ENCODE peak calls at places on chromosomes 12 and 14, in five cellular contexts. T is A549, U is transverse colon, H is DND-41, V is heart left ventricle. P is an unnamed sample.

GRCh38 chr12:42442328-42442759 is 116.4 kb downstream of the PPHLN1 start:
- DNase-seq in T (no peak), U (no peak), H (no peak), V (no peak), P (no peak)

GRCh38 chr12:101745481-101745880 is 6.2 kb upstream of the SYCP3 start:
- DNase-seq in T (no peak), U (no peak), H (no peak), V (no peak), P (no peak)

GRCh38 chr12:102876883-102877282 is 40.2 kb downstream of the PAH start:
- DNase-seq in T (no peak), U (no peak), H (peak), V (no peak), P (no peak)

GRCh38 chr12:82359115-82359478 is 768 bp downstream of the METTL25 start:
- DNase-seq in T (no peak), U (no peak), H (peak), V (no peak), P (peak)

GRCh38 chr12:131828671-131829350 is 618 bp downstream of the MMP17 start:
- DNase-seq in T (no peak), U (no peak), H (no peak), V (no peak), P (no peak)

GRCh38 chr12:69519871-69520270 is 49.7 kb downstream of the FRS2 start:
- DNase-seq in T (no peak), U (no peak), H (no peak), V (no peak), P (no peak)

GRCh38 chr14:33332497-33332896 is 393.8 kb downstream of the NPAS3 start:
- DNase-seq in T (no peak), U (no peak), H (no peak), V (no peak), P (no peak)

GRCh38 chr12:56299308-56299852 is 750 bp downstream of the CS start:
- DNase-seq in T (no peak), U (peak), H (no peak), V (no peak), P (peak)

GRCh38 chr14:77023001-77023996 is 5.2 kb downstream of the IRF2BPL start:
- DNase-seq in T (no peak), U (peak), H (no peak), V (no peak), P (no peak)

GRCh38 chr12:75177997-75178396 is 31.6 kb downstream of the KCNC2 start:
- DNase-seq in T (peak), U (no peak), H (no peak), V (no peak), P (no peak)

GRCh38 chr12:24948816-24949722 is at the start of gene BCAT1:
- DNase-seq in T (peak), U (peak), H (peak), V (peak), P (peak)

GRCh38 chr12:93361159-93361919 is 16.4 kb upstream of the NUDT4 start:
- DNase-seq in T (no peak), U (no peak), H (peak), V (peak), P (no peak)

GRCh38 chr14:70934502-70935134 is 27.4 kb downstream of the PCNX1 start:
- DNase-seq in T (no peak), U (no peak), H (no peak), V (no peak), P (no peak)

GRCh38 chr12:79710707-79711483 is 20.1 kb upstream of the PAWR start:
- DNase-seq in T (no peak), U (no peak), H (no peak), V (no peak), P (no peak)

GRCh38 chr12:103833095-103833777 is 7.8 kb downstream of the NT5DC3 start:
- DNase-seq in T (no peak), U (no peak), H (no peak), V (no peak), P (no peak)

GRCh38 chr12:107127482-107128185 is 34.3 kb upstream of the CRY1 start:
- DNase-seq in T (no peak), U (no peak), H (no peak), V (no peak), P (no peak)

GRCh38 chr14:64464695-64465094 is 604 bp upstream of the AKAP5 start:
- DNase-seq in T (no peak), U (no peak), H (no peak), V (no peak), P (no peak)

GRCh38 chr12:121443193-121443829 is 43.4 kb downstream of the RNF34 start:
- DNase-seq in T (peak), U (peak), H (peak), V (peak), P (peak)

GRCh38 chr14:94559638-94560290 is 1.5 kb upstream of the SERPINA4 start:
- DNase-seq in T (no peak), U (no peak), H (no peak), V (no peak), P (no peak)

GRCh38 chr12:87323369-87323768 is 705.8 kb downstream of the C12orf50 start:
- DNase-seq in T (no peak), U (no peak), H (no peak), V (no peak), P (no peak)

GRCh38 chr14:72716471-72716870 is 177.4 kb downstream of the DPF3 start:
- DNase-seq in T (no peak), U (no peak), H (no peak), V (no peak), P (no peak)

GRCh38 chr12:106342397-106343212 is 14.9 kb upstream of the POLR3B start:
- DNase-seq in T (peak), U (peak), H (no peak), V (peak), P (no peak)

GRCh38 chr14:44010595-44010994 is 496.5 kb downstream of the FSCB start:
- DNase-seq in T (no peak), U (no peak), H (no peak), V (no peak), P (no peak)

GRCh38 chr12:18400186-18400585 is 138.9 kb downstream of the PIK3C2G start:
- DNase-seq in T (no peak), U (no peak), H (no peak), V (no peak), P (no peak)

GRCh38 chr12:52081263-52081733 is 1.8 kb downstream of the SMIM41 start:
- DNase-seq in T (no peak), U (no peak), H (peak), V (no peak), P (peak)

DNA sequence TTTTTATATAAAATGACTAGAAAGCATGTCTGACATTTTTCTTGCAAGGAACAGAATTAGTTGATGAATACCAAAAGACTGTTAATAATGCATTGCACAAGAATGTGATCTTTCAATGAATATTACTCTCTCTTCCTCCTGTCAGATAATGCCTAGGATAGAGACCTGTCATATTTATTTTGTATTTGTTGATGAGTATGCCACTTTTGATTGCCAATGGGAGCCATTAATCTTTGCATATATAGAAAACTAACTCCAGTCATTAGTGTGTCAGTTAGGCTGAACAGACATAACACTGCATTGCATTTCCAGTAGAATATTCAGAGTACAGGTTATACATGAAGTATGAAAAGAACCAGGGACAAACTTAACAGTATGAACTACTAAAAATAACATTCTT is 1125.3 kb downstream of the LRFN5 start:
- DNase-seq in T (no peak), U (no peak), H (no peak), V (no peak), P (no peak)
- TF ChIP-seq CTCF in T (no peak), U (no peak), H (no peak), V (no peak), P (no peak)

DNA sequence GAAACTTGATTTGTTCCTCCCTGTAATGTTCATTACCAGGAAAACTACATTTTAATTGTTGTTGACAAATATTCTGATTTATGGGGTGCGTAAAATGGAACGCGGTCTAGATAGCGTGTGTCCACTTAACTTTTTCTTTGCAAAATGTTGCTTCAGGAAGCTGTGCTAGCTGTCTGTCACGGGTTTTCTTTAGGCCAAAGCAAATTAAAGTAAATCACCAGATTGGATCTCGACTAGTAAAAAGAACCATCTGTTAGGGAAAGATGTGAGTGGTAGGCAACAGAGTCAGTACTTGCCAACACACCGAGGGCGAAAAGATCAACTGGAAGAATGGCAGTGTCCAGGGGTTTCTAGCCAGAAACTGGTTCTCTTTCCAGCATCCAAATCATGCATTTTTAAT is 404.9 kb upstream of the TMPO start:
- DNase-seq in T (no peak), U (no peak), H (no peak), V (no peak), P (no peak)
- H3K27ac ChIP-seq in T (no peak), U (no peak), H (no peak), V (no peak), P (no peak)

GRCh38 chr14:68630611-68631013 is 162.3 kb downstream of the ZFP36L1 start:
- DNase-seq in T (no peak), U (no peak), H (no peak), V (no peak), P (no peak)

GRCh38 chr14:68630081-68630571 is 162.7 kb downstream of the ZFP36L1 start:
- DNase-seq in T (no peak), U (no peak), H (no peak), V (no peak), P (no peak)

GRCh38 chr14:68627868-68628604 is 164.8 kb downstream of the ZFP36L1 start:
- DNase-seq in T (no peak), U (peak), H (no peak), V (peak), P (no peak)

GRCh38 chr14:68627050-68627867 is 165.6 kb downstream of the ZFP36L1 start:
- DNase-seq in T (no peak), U (no peak), H (no peak), V (no peak), P (no peak)

GRCh38 chr14:68628605-68629310 is 164.1 kb downstream of the ZFP36L1 start:
- DNase-seq in T (no peak), U (peak), H (no peak), V (no peak), P (no peak)
- H3K4me3 ChIP-seq in T (no peak), U (peak), H (no peak), V (peak), P (no peak)

GRCh38 chr12:116916714-116917114 is 6.0 kb downstream of the FBXW8 start:
- DNase-seq in T (peak), U (peak), H (peak), V (no peak), P (peak)
- TF ChIP-seq CTCF in T (peak), U (no peak), H (peak), V (no peak), P (peak)

DNA sequence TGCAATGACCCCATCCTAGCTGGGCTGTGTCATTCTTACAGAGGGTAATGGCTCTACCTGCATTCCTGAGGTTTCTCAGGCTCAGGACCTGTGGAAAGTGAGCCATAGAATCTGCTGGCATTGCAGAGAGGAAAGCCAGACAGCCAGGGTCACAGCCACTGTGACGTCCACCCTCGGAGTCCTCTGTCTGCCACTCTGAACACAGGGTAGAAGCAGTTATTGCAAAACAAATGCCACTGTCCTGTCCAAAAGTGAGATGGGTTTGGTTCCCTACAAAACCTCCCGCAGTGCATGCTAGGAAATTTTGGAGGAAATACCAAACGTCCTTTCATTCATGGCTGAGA is 37.8 kb downstream of the TNFAIP2 start:
- DNase-seq in T (no peak), U (no peak), H (no peak), V (no peak), P (no peak)
- H3K27ac ChIP-seq in T (peak), U (no peak), H (no peak), V (no peak), P (no peak)

GRCh38 chr14:50000215-50001145 is 107.6 kb downstream of the ARF6 start:
- DNase-seq in T (no peak), U (peak), H (peak), V (peak), P (peak)
- H3K4me3 ChIP-seq in T (no peak), U (peak), H (no peak), V (no peak), P (peak)

GRCh38 chr12:46373303-46374182 is 970 bp upstream of the SLC38A2 start:
- DNase-seq in T (peak), U (peak), H (peak), V (peak), P (peak)
- TF ChIP-seq CTCF in T (no peak), U (no peak), H (peak), V (no peak), P (no peak)

GRCh38 chr12:10214131-10214876 is 1.6 kb downstream of the GABARAPL1 start:
- DNase-seq in T (no peak), U (no peak), H (no peak), V (no peak), P (no peak)
- H3K27ac ChIP-seq in T (peak), U (peak), H (no peak), V (peak), P (peak)

GRCh38 chr12:5429741-5430557 is 2.0 kb upstream of the NTF3 start:
- DNase-seq in T (no peak), U (no peak), H (no peak), V (no peak), P (peak)
- H3K4me3 ChIP-seq in T (no peak), U (no peak), H (no peak), V (peak), P (peak)

P was measured in OCI-LY7.